ENCODE peak calls at places on chromosomes 12 and 14, in ten cellular contexts. S, I, B, L, T, Z, D, C, Y and Q are unnamed samples.

GRCh38 chr12:6324936-6325750 is 14.7 kb downstream of the PLEKHG6 start:
- DNase-seq in S (no peak), I (peak), B (no peak), L (no peak), T (no peak), Z (no peak), D (no peak), C (no peak), Y (no peak), Q (no peak)

GRCh38 chr14:100524933-100525243 is 62.3 kb downstream of the BEGAIN start:
- DNase-seq in S (peak), I (peak), B (no peak), L (no peak), T (peak), Z (no peak), D (no peak), C (no peak), Y (peak), Q (peak)

GRCh38 chr12:91370086-91370868 is 187.7 kb upstream of the DCN start:
- DNase-seq in S (no peak), I (no peak), B (no peak), L (no peak), T (no peak), Z (no peak), D (no peak), C (no peak), Y (no peak), Q (no peak)

GRCh38 chr14:32594766-32595165 is 265.7 kb downstream of the AKAP6 start:
- DNase-seq in S (no peak), I (no peak), B (no peak), L (no peak), T (no peak), Z (no peak), D (no peak), C (no peak), Y (no peak), Q (no peak)

GRCh38 chr14:67762051-67762450 is 54.3 kb downstream of the ZFYVE26 start:
- DNase-seq in S (no peak), I (no peak), B (no peak), L (no peak), T (no peak), Z (no peak), D (no peak), C (no peak), Y (no peak), Q (no peak)

GRCh38 chr14:76848879-76849278 is 22.7 kb downstream of the LRRC74A start:
- DNase-seq in S (peak), I (no peak), B (no peak), L (no peak), T (no peak), Z (no peak), D (no peak), C (no peak), Y (peak), Q (no peak)

GRCh38 chr14:31926123-31926522 is 151.0 kb upstream of the ARHGAP5 start:
- DNase-seq in S (peak), I (no peak), B (no peak), L (no peak), T (no peak), Z (peak), D (peak), C (no peak), Y (peak), Q (no peak)

GRCh38 chr12:13538136-13538535 is 341.6 kb downstream of the EMP1 start:
- DNase-seq in S (no peak), I (no peak), B (peak), L (no peak), T (no peak), Z (no peak), D (no peak), C (no peak), Y (no peak), Q (no peak)

GRCh38 chr12:51086933-51087332 is 3.5 kb upstream of the CSRNP2 start:
- DNase-seq in S (no peak), I (no peak), B (no peak), L (no peak), T (no peak), Z (no peak), D (no peak), C (no peak), Y (no peak), Q (no peak)

DNA sequence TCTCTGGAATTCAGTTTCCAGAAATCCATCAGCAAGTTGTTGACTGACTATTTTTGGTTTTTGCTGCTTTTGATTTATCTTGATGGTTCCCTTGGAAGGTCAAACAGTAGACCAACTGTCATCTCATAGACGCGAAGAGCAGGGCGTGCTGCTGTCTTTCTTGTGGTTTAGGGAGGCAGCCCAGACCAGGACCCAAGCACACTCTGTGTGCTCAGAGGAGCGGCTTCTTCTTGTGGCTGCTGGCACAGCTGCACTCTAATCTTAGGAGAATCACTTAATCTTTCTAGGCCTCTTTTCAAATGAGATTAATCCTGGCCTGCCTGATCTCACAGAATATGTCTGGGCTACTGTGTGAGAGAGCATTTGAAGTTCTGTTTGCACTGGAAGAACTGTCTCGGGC is 60.0 kb upstream of the TRAF3 start:
- DNase-seq in S (no peak), I (no peak), B (no peak), L (no peak), T (no peak), Z (no peak), D (no peak), C (no peak), Y (peak), Q (no peak)
- H3K4me3 ChIP-seq in S (no peak), I (no peak), B (no peak), L (no peak), T (no peak), Z (no peak), D (no peak), C (no peak), Y (no peak), Q (no peak)

DNA sequence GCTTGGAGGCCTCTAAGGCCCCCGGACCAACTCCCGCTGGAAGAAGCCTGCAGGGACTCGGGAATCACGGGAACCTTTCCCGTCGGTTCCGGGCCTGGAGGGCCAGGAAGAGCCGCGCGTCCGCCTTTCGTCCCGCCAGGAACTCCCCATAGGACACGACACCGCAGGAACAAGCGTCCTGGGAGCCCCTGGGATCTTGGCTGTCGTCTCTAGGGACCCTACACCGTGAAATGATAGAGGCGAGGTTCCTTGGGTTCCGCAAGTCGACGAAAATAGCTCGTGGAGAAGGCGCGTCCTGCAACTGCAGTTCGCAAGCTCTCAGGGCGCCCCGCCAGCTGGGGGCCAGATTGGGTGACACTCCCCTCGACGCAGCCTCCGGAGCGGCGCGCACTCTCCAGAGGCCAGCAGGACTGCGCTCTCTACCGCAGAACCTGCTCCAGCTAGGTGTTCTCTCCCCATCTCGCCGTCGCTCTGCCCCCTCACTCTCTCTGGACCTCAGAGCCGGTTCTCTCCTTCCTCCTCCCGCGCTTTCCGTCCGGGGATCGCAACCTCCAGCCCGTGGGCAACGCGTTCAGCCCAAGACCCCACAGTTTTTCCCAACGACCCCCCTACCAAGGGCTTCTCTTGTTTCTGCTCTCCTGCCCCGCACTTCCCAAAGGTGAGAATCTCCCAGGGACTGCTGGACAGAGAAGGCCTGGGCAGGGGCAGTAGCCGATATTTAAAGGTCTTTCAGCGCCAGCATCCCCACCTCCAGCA is 776 bp downstream of the BMP4 start:
- DNase-seq in S (no peak), I (peak), B (peak), L (no peak), T (peak), Z (no peak), D (peak), C (no peak), Y (no peak), Q (peak)
- TF ChIP-seq EP300 in S (no peak), I (no peak), B (no peak), L (no peak), T (no peak), Z (no peak), D (no peak), C (no peak), Y (no peak), Q (no peak)

GRCh38 chr14:91373591-91374245 is 43.9 kb downstream of the CCDC88C start:
- DNase-seq in S (no peak), I (no peak), B (no peak), L (no peak), T (no peak), Z (peak), D (no peak), C (no peak), Y (no peak), Q (no peak)
- TF ChIP-seq CTCF in S (no peak), I (no peak), B (no peak), L (no peak), T (no peak), Z (no peak), D (no peak), C (no peak), Y (no peak), Q (no peak)

DNA sequence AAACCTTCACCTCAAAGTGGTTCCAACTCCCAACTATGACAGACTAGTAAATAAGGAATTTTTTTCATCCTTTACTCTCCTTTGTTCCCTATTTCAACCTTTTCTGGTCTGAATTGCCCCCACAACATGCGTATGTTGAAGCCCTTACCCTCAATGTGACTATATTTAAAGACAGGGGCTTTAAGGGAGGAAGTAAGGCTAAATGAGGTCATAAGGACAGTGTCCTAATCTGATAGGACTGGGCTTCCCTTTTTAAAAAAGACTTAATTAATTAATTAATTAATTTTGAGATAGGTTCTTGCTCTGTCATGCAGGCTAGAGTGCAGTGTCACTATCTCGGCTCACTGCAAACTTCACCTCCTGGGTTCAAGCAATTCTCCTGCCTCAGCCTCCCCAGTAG is 86.3 kb downstream of the VCPKMT start:
- DNase-seq in S (no peak), I (no peak), B (no peak), L (no peak), T (no peak), Z (no peak), D (no peak), C (no peak), Y (no peak), Q (no peak)
- H3K4me3 ChIP-seq in S (no peak), I (no peak), B (no peak), L (no peak), T (no peak), Z (no peak), D (no peak), C (no peak), Y (no peak), Q (no peak)

GRCh38 chr12:42094277-42094676 is 50.4 kb downstream of the GXYLT1 start:
- DNase-seq in S (no peak), I (no peak), B (no peak), L (no peak), T (no peak), Z (no peak), D (no peak), C (no peak), Y (peak), Q (no peak)
- TF ChIP-seq EP300 in S (no peak), I (no peak), B (no peak), L (no peak), T (no peak), Z (no peak), D (no peak), C (no peak), Y (no peak), Q (no peak)

GRCh38 chr14:90460136-90460535 is 63.3 kb downstream of the CALM1 start:
- DNase-seq in S (no peak), I (no peak), B (no peak), L (no peak), T (no peak), Z (no peak), D (no peak), C (no peak), Y (no peak), Q (no peak)

GRCh38 chr14:90464481-90464880 is 67.7 kb downstream of the CALM1 start:
- DNase-seq in S (no peak), I (no peak), B (no peak), L (no peak), T (no peak), Z (no peak), D (no peak), C (no peak), Y (no peak), Q (no peak)

GRCh38 chr14:90458536-90458935 is 61.7 kb downstream of the CALM1 start:
- DNase-seq in S (no peak), I (no peak), B (no peak), L (no peak), T (no peak), Z (no peak), D (no peak), C (no peak), Y (no peak), Q (no peak)

GRCh38 chr14:90457191-90457590 is 60.4 kb downstream of the CALM1 start:
- DNase-seq in S (no peak), I (no peak), B (no peak), L (no peak), T (no peak), Z (no peak), D (no peak), C (no peak), Y (no peak), Q (no peak)

DNA sequence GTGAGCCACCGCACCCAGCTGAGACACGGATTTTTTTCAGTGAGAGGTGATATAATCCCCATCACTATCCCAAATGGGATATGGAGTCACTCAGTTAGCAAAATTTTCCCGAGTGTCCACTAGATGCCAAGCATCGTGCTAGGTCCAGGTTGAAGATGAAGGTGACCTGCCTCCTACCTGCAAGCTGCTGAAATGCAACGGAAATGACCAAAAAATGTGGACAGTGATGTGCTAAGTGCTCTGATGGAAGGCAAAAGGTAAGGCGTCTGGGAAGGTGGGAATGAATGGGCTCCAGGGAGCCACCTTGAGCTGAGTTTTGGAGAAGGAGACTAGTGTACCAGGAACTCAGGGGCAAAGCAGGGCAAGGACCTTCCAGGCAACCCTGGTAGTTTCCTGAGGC is 64.6 kb downstream of the CALM1 start:
- DNase-seq in S (no peak), I (no peak), B (no peak), L (no peak), T (no peak), Z (no peak), D (no peak), C (no peak), Y (peak), Q (no peak)
- TF ChIP-seq CTCF in S (no peak), I (no peak), B (no peak), L (no peak), T (no peak), Z (no peak), D (peak), C (peak), Y (no peak), Q (no peak)

GRCh38 chr12:49332441-49332861 is 4.5 kb downstream of the C1QL4 start:
- DNase-seq in S (no peak), I (no peak), B (no peak), L (no peak), T (no peak), Z (no peak), D (no peak), C (no peak), Y (no peak), Q (peak)
- H3K4me3 ChIP-seq in S (no peak), I (no peak), B (no peak), L (no peak), T (no peak), Z (no peak), D (no peak), C (peak), Y (no peak), Q (no peak)

DNA sequence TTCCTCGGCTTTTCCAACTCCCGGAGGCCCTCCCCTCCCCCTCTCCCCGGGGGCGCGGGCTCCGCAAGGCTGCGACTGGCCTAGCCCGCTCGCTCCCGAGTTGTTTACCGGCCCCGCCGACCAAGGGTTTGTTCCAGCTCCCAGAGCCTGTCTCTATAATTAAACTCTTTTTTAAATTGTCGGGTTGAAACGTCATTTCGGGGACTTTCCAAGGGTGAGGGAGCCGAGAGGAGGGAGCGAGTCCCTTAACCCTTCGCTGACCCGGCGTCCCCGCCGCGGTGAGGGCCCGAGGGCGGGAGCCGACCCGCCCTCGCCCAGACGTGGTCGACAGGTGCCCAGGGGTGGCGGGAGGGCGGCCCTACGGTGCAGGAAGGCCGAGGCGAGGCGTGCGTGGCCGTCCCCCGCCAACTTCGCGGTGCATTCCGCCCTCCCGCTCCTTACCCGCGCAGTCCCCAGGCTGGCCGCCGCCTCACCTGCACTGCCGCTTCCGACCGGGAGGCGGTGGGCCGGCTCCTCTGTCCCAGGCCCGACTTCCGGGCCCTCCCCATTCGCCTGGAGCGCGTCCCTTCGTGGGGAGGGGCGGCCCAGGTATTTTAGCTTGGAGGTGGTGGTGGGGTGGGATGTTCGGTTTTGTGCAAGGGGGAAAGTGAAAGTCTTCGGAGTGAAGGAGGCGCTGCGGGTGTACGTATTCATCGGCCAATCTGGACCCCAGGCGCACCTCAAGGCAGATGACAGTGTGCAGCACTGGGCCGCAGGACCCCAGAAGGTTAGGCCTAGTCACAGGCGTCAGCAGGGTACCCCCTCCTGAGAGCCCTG is 2.9 kb upstream of the ZFP36L1 start:
- DNase-seq in S (no peak), I (peak), B (peak), L (peak), T (peak), Z (peak), D (peak), C (peak), Y (peak), Q (peak)
- TF ChIP-seq EP300 in S (no peak), I (peak), B (no peak), L (no peak), T (peak), Z (no peak), D (no peak), C (no peak), Y (peak), Q (peak)

GRCh38 chr14:89042021-89042420 is 217.6 kb downstream of the TTC8 start:
- DNase-seq in S (no peak), I (no peak), B (no peak), L (no peak), T (no peak), Z (no peak), D (no peak), C (no peak), Y (no peak), Q (no peak)

GRCh38 chr14:89041245-89041585 is 216.8 kb downstream of the TTC8 start:
- DNase-seq in S (no peak), I (peak), B (peak), L (no peak), T (peak), Z (peak), D (peak), C (no peak), Y (no peak), Q (no peak)

GRCh38 chr14:89037065-89037464 is 212.6 kb downstream of the TTC8 start:
- DNase-seq in S (no peak), I (no peak), B (no peak), L (no peak), T (no peak), Z (no peak), D (no peak), C (no peak), Y (no peak), Q (no peak)

GRCh38 chr14:89040080-89040437 is 215.6 kb downstream of the TTC8 start:
- DNase-seq in S (no peak), I (no peak), B (no peak), L (no peak), T (no peak), Z (no peak), D (no peak), C (no peak), Y (no peak), Q (no peak)

DNA sequence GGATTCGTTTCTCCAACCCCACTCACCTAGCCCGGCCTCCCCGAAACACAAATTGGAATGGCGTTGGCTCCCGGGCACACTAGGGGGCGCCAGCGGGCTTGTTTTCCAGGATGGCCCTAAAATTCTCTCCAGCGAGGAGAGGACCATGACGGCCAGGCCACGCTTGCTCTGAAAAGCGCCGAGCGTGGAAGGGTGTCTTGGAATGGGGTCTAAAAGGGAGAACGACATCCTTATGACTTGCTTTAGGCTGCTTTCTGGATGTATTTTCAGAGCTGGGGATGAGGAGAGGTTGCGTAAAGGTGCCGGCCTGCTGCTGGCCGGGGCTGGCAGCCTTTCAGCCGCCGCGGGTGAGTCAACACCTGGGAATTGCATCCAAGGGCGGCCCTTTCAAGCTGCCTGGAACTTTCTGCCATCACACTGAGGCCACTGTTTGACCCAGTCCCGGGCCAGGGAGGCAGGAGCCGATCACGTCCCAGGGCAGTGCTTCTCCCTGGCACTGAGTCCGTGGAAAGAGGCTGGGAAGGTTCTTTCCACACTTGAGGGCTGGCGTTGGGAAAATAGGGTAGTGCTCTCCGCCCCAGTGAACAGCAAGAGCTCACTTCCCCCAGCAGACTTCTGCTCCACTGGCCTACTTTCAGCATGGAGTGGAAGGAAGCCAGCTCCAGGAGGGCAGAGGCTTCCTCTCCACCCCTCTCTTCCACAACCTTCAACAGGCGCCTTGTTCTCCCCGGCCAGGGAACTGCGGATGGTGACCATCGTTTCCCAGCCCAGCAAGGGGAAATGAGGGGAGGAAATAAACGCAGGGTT is 216.2 kb downstream of the TTC8 start:
- DNase-seq in S (peak), I (peak), B (peak), L (peak), T (peak), Z (peak), D (peak), C (peak), Y (peak), Q (peak)
- TF ChIP-seq CTCF in S (peak), I (peak), B (peak), L (peak), T (peak), Z (peak), D (peak), C (peak), Y (peak), Q (peak)

GRCh38 chr14:105165761-105166485 is 2.7 kb downstream of the JAG2 start:
- DNase-seq in S (no peak), I (no peak), B (no peak), L (no peak), T (no peak), Z (no peak), D (no peak), C (no peak), Y (no peak), Q (no peak)
- H3K4me3 ChIP-seq in S (no peak), I (no peak), B (no peak), L (no peak), T (no peak), Z (no peak), D (no peak), C (no peak), Y (no peak), Q (no peak)